ENCODE peak calls at places on chromosomes 4 and X, in nine cellular contexts. One of them, this sample, is unnamed.

GRCh38 chr4:2798399-2799301 is 5.8 kb downstream of the SH3BP2 start:
- DNase-seq in HepG2: no peak
- DNase-seq in HCT116: no peak
- DNase-seq in H1: no peak
- DNase-seq in transverse colon: peak; percentile 84
- DNase-seq in GM12878: no peak
- DNase-seq in suprapubic skin: peak; percentile 88
- DNase-seq in breast epithelium: peak; percentile 53
- DNase-seq in esophagus muscularis mucosa: no peak
- DNase-seq in this sample: peak; percentile 83

GRCh38 chrX:16451331-16451730 is 198.6 kb upstream of the S100G start:
- DNase-seq in HepG2: no peak
- DNase-seq in HCT116: no peak
- DNase-seq in H1: no peak
- DNase-seq in transverse colon: no peak
- DNase-seq in GM12878: no peak
- DNase-seq in suprapubic skin: no peak
- DNase-seq in breast epithelium: no peak
- DNase-seq in esophagus muscularis mucosa: no peak
- DNase-seq in this sample: no peak

GRCh38 chrX:69032601-69033000 is 132.7 kb downstream of the PJA1 start:
- DNase-seq in HepG2: no peak
- DNase-seq in HCT116: peak; percentile 13
- DNase-seq in H1: peak; percentile 11
- DNase-seq in transverse colon: no peak
- DNase-seq in GM12878: no peak
- DNase-seq in suprapubic skin: no peak
- DNase-seq in breast epithelium: no peak
- DNase-seq in esophagus muscularis mucosa: peak; percentile 26
- DNase-seq in this sample: no peak

GRCh38 chrX:41435708-41436107 is 11.4 kb upstream of the NYX start:
- DNase-seq in HepG2: no peak
- DNase-seq in HCT116: no peak
- DNase-seq in H1: no peak
- DNase-seq in transverse colon: no peak
- DNase-seq in GM12878: no peak
- DNase-seq in suprapubic skin: no peak
- DNase-seq in breast epithelium: no peak
- DNase-seq in esophagus muscularis mucosa: no peak
- DNase-seq in this sample: no peak

GRCh38 chrX:39427492-39428289 is 626.4 kb downstream of the MID1IP1 start:
- DNase-seq in HepG2: no peak
- DNase-seq in HCT116: no peak
- DNase-seq in H1: no peak
- DNase-seq in transverse colon: no peak
- DNase-seq in GM12878: no peak
- DNase-seq in suprapubic skin: no peak
- DNase-seq in breast epithelium: no peak
- DNase-seq in esophagus muscularis mucosa: no peak
- DNase-seq in this sample: no peak

GRCh38 chr4:173878701-173879100 is 348.7 kb upstream of the HAND2 start:
- DNase-seq in HepG2: no peak
- DNase-seq in HCT116: no peak
- DNase-seq in H1: no peak
- DNase-seq in transverse colon: no peak
- DNase-seq in GM12878: no peak
- DNase-seq in suprapubic skin: no peak
- DNase-seq in breast epithelium: no peak
- DNase-seq in esophagus muscularis mucosa: no peak
- DNase-seq in this sample: no peak

GRCh38 chr4:2484993-2485392 is 16.1 kb downstream of the RNF4 start:
- DNase-seq in HepG2: no peak
- DNase-seq in HCT116: no peak
- DNase-seq in H1: no peak
- DNase-seq in transverse colon: peak; percentile 85
- DNase-seq in GM12878: peak; percentile 62
- DNase-seq in suprapubic skin: peak; percentile 88
- DNase-seq in breast epithelium: peak; percentile 58
- DNase-seq in esophagus muscularis mucosa: peak; percentile 94
- DNase-seq in this sample: no peak

GRCh38 chrX:68286076-68286475 is 147.2 kb downstream of the OPHN1 start:
- DNase-seq in HepG2: no peak
- DNase-seq in HCT116: no peak
- DNase-seq in H1: no peak
- DNase-seq in transverse colon: no peak
- DNase-seq in GM12878: no peak
- DNase-seq in suprapubic skin: no peak
- DNase-seq in breast epithelium: no peak
- DNase-seq in esophagus muscularis mucosa: no peak
- DNase-seq in this sample: no peak

GRCh38 chr4:5383191-5383980 is 325.0 kb downstream of the EVC2 start:
- DNase-seq in HepG2: no peak
- DNase-seq in HCT116: no peak
- DNase-seq in H1: no peak
- DNase-seq in transverse colon: no peak
- DNase-seq in GM12878: no peak
- DNase-seq in suprapubic skin: no peak
- DNase-seq in breast epithelium: no peak
- DNase-seq in esophagus muscularis mucosa: no peak
- DNase-seq in this sample: no peak

GRCh38 chrX:18855919-18856644 is 127.8 kb downstream of the PHKA2 start:
- DNase-seq in HepG2: no peak
- DNase-seq in HCT116: no peak
- DNase-seq in H1: no peak
- DNase-seq in transverse colon: no peak
- DNase-seq in GM12878: peak; percentile 90
- DNase-seq in suprapubic skin: no peak
- DNase-seq in breast epithelium: no peak
- DNase-seq in esophagus muscularis mucosa: no peak
- DNase-seq in this sample: no peak

GRCh38 chr4:165470009-165470408 is 91.2 kb downstream of the CPE start:
- DNase-seq in HepG2: no peak
- DNase-seq in HCT116: no peak
- DNase-seq in H1: no peak
- DNase-seq in transverse colon: no peak
- DNase-seq in GM12878: no peak
- DNase-seq in suprapubic skin: no peak
- DNase-seq in breast epithelium: no peak
- DNase-seq in esophagus muscularis mucosa: no peak
- DNase-seq in this sample: no peak
- H3K9me3 ChIP-seq in HepG2: peaks cover 50% of the 10 kb centered on the region
- H3K9me3 ChIP-seq in HCT116: peaks cover 9% of the 10 kb centered on the region
- H3K9me3 ChIP-seq in H1: peaks cover 43% of the 10 kb centered on the region
- H3K9me3 ChIP-seq in transverse colon: no peaks in the 10 kb centered on the region
- H3K9me3 ChIP-seq in GM12878: peaks cover 2% of the 10 kb centered on the region
- H3K9me3 ChIP-seq in suprapubic skin: peaks cover 3% of the 10 kb centered on the region
- H3K9me3 ChIP-seq in breast epithelium: peaks cover 20% of the 10 kb centered on the region
- H3K9me3 ChIP-seq in esophagus muscularis mucosa: no peaks in the 10 kb centered on the region
- H3K9me3 ChIP-seq in this sample: peaks cover 16% of the 10 kb centered on the region

DNA sequence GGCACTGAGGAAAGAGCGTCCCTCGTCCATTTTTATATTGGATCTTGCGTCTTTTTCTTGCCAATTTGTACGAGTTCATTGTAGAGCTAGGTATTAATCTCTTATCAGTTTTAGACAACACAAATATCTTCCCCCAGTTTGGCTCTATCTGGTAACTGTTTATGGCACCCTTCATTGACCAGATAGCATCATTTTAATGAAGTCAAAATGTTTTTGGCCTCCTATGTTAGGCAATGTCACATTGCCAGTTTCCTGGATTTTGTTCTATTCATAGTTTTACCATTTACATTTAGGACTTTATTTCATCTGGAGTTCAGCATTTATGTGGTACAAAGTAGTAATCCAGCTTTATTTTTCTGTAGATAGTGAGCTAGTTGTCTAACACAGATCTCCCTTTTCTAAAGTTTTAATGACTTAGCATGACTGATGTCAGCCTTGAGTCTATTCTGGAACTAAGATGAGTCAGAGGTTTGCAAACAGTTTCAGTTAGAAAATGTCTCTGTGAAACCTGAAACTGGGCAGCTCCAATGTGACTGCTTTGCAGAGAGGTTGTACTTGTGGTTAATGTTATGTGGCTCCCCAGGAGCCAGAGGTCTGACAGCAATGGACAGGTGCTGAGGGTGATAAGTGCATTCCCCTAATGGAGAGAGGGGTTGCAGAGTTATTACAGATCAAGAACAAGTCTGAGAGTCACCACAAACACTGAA is 5.3 kb upstream of the STBD1 start:
- DNase-seq in HepG2: peak; percentile 91
- DNase-seq in HCT116: peak; percentile 83
- DNase-seq in H1: no peak
- DNase-seq in transverse colon: no peak
- DNase-seq in GM12878: peak; percentile 74
- DNase-seq in suprapubic skin: no peak
- DNase-seq in breast epithelium: no peak
- DNase-seq in esophagus muscularis mucosa: no peak
- DNase-seq in this sample: no peak
- TF ChIP-seq POLR2A in HepG2: no peak
- TF ChIP-seq POLR2A in HCT116: no peak
- TF ChIP-seq POLR2A in H1: no peak
- TF ChIP-seq POLR2A in transverse colon: no peak
- TF ChIP-seq POLR2A in GM12878: no peak
- TF ChIP-seq POLR2A in suprapubic skin: no peak
- TF ChIP-seq POLR2A in breast epithelium: no peak
- TF ChIP-seq POLR2A in esophagus muscularis mucosa: no peak
- TF ChIP-seq POLR2A in this sample: no peak

GRCh38 chrX:141989134-141989533 is 85.4 kb downstream of the MAGEC1 start:
- DNase-seq in HepG2: no peak
- DNase-seq in HCT116: no peak
- DNase-seq in H1: no peak
- DNase-seq in transverse colon: no peak
- DNase-seq in GM12878: no peak
- DNase-seq in suprapubic skin: no peak
- DNase-seq in breast epithelium: no peak
- DNase-seq in esophagus muscularis mucosa: no peak
- DNase-seq in this sample: no peak
- TF ChIP-seq POLR2AphosphoS5 in HepG2: no peak
- TF ChIP-seq POLR2AphosphoS5 in HCT116: no peak
- TF ChIP-seq POLR2AphosphoS5 in H1: no peak
- TF ChIP-seq POLR2AphosphoS5 in transverse colon: no peak
- TF ChIP-seq POLR2AphosphoS5 in GM12878: no peak
- TF ChIP-seq POLR2AphosphoS5 in suprapubic skin: no peak
- TF ChIP-seq POLR2AphosphoS5 in breast epithelium: no peak
- TF ChIP-seq POLR2AphosphoS5 in esophagus muscularis mucosa: no peak
- TF ChIP-seq POLR2AphosphoS5 in this sample: no peak

DNA sequence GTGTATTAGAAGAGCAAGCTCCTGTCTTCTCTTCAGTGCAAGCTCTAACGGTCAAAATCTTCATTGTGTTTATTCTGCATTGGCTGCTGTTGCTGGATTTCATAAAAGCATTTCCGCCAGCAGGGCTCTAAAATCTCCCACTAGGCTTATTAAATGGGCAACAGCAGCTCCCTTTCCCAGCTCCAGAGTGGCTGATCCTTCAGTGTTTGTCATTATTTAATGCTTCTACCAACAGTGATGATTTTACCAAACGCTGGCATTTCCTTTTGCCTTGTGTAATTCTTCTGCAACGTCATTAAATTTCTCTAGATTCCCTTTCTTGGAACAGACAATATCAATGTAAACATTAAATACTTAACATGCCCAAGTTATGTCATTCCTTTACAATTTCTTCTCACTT is 20.1 kb downstream of the SLC7A11 start:
- DNase-seq in HepG2: no peak
- DNase-seq in HCT116: no peak
- DNase-seq in H1: no peak
- DNase-seq in transverse colon: no peak
- DNase-seq in GM12878: no peak
- DNase-seq in suprapubic skin: no peak
- DNase-seq in breast epithelium: no peak
- DNase-seq in esophagus muscularis mucosa: no peak
- DNase-seq in this sample: no peak
- H3K9me3 ChIP-seq in HepG2: no peaks in the 10 kb centered on the region
- H3K9me3 ChIP-seq in HCT116: no peaks in the 10 kb centered on the region
- H3K9me3 ChIP-seq in H1: no peaks in the 10 kb centered on the region
- H3K9me3 ChIP-seq in transverse colon: no peaks in the 10 kb centered on the region
- H3K9me3 ChIP-seq in GM12878: no peaks in the 10 kb centered on the region
- H3K9me3 ChIP-seq in suprapubic skin: no peaks in the 10 kb centered on the region
- H3K9me3 ChIP-seq in breast epithelium: no peaks in the 10 kb centered on the region
- H3K9me3 ChIP-seq in esophagus muscularis mucosa: no peaks in the 10 kb centered on the region
- H3K9me3 ChIP-seq in this sample: no peaks in the 10 kb centered on the region

GRCh38 chr4:24583451-24584174 is 741 bp downstream of the DHX15 start:
- DNase-seq in HepG2: peak; percentile 47
- DNase-seq in HCT116: peak; percentile 26
- DNase-seq in H1: peak; percentile 57
- DNase-seq in transverse colon: peak; percentile 54
- DNase-seq in GM12878: no peak
- DNase-seq in suprapubic skin: peak; percentile 81
- DNase-seq in breast epithelium: peak; percentile 31
- DNase-seq in esophagus muscularis mucosa: no peak
- DNase-seq in this sample: peak; percentile 91

GRCh38 chr4:24582235-24582863 is 2.0 kb downstream of the DHX15 start:
- DNase-seq in HepG2: no peak
- DNase-seq in HCT116: no peak
- DNase-seq in H1: no peak
- DNase-seq in transverse colon: no peak
- DNase-seq in GM12878: no peak
- DNase-seq in suprapubic skin: no peak
- DNase-seq in breast epithelium: no peak
- DNase-seq in esophagus muscularis mucosa: no peak
- DNase-seq in this sample: no peak

GRCh38 chr4:24589448-24589847 is 5.1 kb upstream of the DHX15 start:
- DNase-seq in HepG2: no peak
- DNase-seq in HCT116: no peak
- DNase-seq in H1: no peak
- DNase-seq in transverse colon: no peak
- DNase-seq in GM12878: no peak
- DNase-seq in suprapubic skin: no peak
- DNase-seq in breast epithelium: no peak
- DNase-seq in esophagus muscularis mucosa: peak; percentile 39
- DNase-seq in this sample: no peak

GRCh38 chr4:24588216-24588954 is 4.0 kb upstream of the DHX15 start:
- DNase-seq in HepG2: no peak
- DNase-seq in HCT116: no peak
- DNase-seq in H1: no peak
- DNase-seq in transverse colon: no peak
- DNase-seq in GM12878: no peak
- DNase-seq in suprapubic skin: no peak
- DNase-seq in breast epithelium: no peak
- DNase-seq in esophagus muscularis mucosa: peak; percentile 31
- DNase-seq in this sample: no peak

DNA sequence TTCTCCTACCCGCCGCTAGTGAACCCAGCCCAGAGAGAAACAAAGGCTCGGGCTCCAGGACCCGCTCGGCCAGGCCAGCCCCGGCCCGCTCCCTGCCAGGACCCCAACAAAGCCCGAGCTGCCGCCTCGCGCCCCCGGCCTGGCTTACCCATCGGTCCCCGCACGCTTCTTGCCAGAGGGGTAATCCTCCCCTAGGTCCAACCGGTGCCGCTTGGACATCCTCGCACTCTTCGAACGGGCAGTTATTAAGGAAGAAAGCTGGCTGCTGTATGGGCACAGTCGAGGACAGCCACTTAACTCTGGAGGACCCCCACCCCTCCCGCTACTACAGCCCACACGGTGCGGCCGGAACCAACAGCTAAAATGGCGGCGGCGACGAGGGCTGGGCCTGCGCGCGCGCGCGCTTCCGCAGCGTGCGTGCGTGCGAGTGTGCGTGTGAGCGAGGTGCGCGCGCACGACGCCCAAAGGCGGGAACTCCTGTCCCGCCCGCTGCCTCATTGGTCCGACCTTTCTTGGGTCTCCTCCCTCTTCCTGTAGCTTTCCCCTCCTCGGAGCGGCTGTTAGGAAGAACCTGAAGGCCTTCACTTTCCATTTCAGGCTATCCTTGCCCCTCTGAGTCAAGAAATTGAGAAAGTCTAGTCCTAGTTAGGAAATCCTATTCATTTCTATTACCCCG is at the start of gene DHX15:
- DNase-seq in HepG2: peak; percentile 92
- DNase-seq in HCT116: peak; percentile 95
- DNase-seq in H1: peak; percentile 91
- DNase-seq in transverse colon: peak; percentile 97
- DNase-seq in GM12878: peak; percentile 86
- DNase-seq in suprapubic skin: peak; percentile 97
- DNase-seq in breast epithelium: peak; percentile 94
- DNase-seq in esophagus muscularis mucosa: peak; percentile 99
- DNase-seq in this sample: peak; percentile 99
- TF ChIP-seq POLR2A in HepG2: peak; percentile 85
- TF ChIP-seq POLR2A in HCT116: peak; percentile 83
- TF ChIP-seq POLR2A in H1: peak; percentile 96
- TF ChIP-seq POLR2A in transverse colon: peak; percentile 73
- TF ChIP-seq POLR2A in GM12878: peak; percentile 93
- TF ChIP-seq POLR2A in suprapubic skin: peak; percentile 84
- TF ChIP-seq POLR2A in breast epithelium: peak; percentile 64
- TF ChIP-seq POLR2A in esophagus muscularis mucosa: peak; percentile 61
- TF ChIP-seq POLR2A in this sample: peak; percentile 72

This sample was measured in upper lobe of left lung.